ENCODE peak calls at places on chromosomes 6 and 20, in five cellular contexts. V is A549, T is K562, F is H1, B is HepG2. W is an unnamed sample.

GRCh38 chr6:152952045-152952444 is 30.8 kb downstream of the FBXO5 start:
- DNase-seq in V (no peak), B (peak), F (peak), T (no peak), W (no peak)

GRCh38 chr20:41466836-41467619 is 100.4 kb upstream of the EMILIN3 start:
- DNase-seq in T (no peak), B (no peak), F (no peak), V (no peak), W (no peak)

GRCh38 chr6:15184441-15184861 is 61.4 kb upstream of the JARID2 start:
- DNase-seq in F (no peak), T (no peak), B (no peak), V (no peak), W (no peak)

GRCh38 chr6:30759575-30760239 is 15.4 kb upstream of the IER3 start:
- DNase-seq in F (no peak), V (peak), T (no peak), B (peak), W (no peak)

GRCh38 chr6:28090902-28091586 is 10.7 kb downstream of the ZNF165 start:
- DNase-seq in V (no peak), F (no peak), B (no peak), T (no peak), W (no peak)

GRCh38 chr6:30942338-30943060 is 1.7 kb downstream of the MUCL3 start:
- DNase-seq in F (peak), V (peak), T (peak), B (peak), W (peak)

GRCh38 chr20:63215101-63216040 is 560 bp downstream of the YTHDF1 start:
- DNase-seq in F (no peak), V (peak), B (peak), T (peak), W (peak)

GRCh38 chr20:45343867-45344721 is 4.1 kb downstream of the SDC4 start:
- DNase-seq in B (peak), F (no peak), T (no peak), V (no peak), W (no peak)

GRCh38 chr20:62301773-62302340 is 940 bp upstream of the ADRM1 start:
- DNase-seq in V (peak), F (peak), T (peak), B (peak), W (peak)

DNA sequence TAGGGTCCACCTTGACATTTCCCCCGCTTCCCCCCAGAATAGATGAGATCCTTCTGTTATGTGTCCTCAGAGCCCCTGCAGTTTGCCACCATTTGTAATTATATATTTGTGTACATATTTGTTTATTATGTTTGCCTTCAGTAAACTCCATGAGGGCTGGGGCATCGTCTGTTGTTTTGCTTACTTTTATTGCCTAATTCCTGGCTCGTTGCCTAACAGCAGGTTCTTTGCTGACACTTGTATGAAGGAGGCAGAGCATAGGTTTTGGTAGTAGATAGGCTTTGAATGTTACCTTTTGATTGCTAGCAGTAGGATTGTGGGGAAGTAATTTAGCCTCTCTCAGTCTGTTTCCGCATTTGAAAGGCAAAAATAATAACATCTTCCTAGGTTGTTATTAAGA is 9.9 kb downstream of the MAP3K4 start:
- DNase-seq in B (peak), F (no peak), V (no peak), T (no peak), W (no peak)
- TF ChIP-seq JUN in B (no peak), F (no peak), V (no peak), T (no peak), W (no peak)

GRCh38 chr6:83199173-83199864 is 6.2 kb downstream of the RWDD2A start:
- DNase-seq in V (no peak), B (no peak), F (no peak), T (no peak), W (no peak)
- TF ChIP-seq JUN in V (no peak), B (no peak), F (no peak), T (no peak), W (no peak)

GRCh38 chr6:4941782-4942672 is 61.8 kb downstream of the RPP40 start:
- DNase-seq in V (peak), F (no peak), B (peak), T (peak), W (no peak)
- TF ChIP-seq JUN in V (peak), F (no peak), B (no peak), T (no peak), W (no peak)

GRCh38 chr6:94238868-94239267 is 819.5 kb upstream of the EPHA7 start:
- DNase-seq in T (no peak), B (no peak), V (no peak), F (no peak), W (no peak)
- TF ChIP-seq JUN in T (no peak), B (no peak), V (no peak), F (no peak), W (no peak)

GRCh38 chr20:57306747-57307146 is 22.9 kb upstream of the SPO11 start:
- DNase-seq in T (no peak), V (no peak), B (no peak), F (no peak), W (no peak)

GRCh38 chr20:57312138-57312537 is 17.5 kb upstream of the SPO11 start:
- DNase-seq in V (no peak), B (no peak), F (no peak), T (no peak), W (no peak)

GRCh38 chr20:57308451-57309410 is 20.9 kb upstream of the SPO11 start:
- DNase-seq in T (no peak), V (no peak), F (no peak), B (no peak), W (no peak)

GRCh38 chr20:57310821-57311514 is 18.6 kb upstream of the SPO11 start:
- DNase-seq in F (no peak), T (no peak), V (no peak), B (no peak), W (no peak)

DNA sequence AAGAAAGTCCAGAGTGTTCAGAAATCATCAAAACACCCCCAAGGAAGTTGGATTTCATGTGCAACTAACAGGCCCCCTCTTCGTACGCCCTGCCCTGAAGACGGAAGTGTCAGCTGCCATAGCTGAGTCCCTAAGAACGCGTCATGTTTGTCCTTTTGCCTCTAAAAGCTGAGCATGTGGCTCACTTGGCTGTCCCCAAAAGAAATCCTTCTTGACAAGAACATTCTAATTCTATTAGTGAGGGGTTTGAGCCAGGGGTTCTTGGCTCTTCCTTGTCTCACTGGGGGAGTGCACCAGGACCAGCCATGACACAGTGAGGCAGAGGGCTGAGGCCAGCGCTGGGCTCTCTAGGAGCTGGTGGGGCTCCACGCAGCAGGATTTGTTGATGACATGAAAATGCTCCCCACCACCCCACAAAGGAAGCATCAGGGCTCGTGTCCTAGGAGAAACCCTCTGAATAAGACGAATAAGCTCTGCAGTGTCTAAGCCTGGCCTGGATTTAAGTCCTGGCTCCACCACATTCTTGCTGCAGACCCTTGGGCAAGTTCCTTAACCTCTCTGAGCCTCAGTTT is 20.0 kb upstream of the SPO11 start:
- DNase-seq in B (no peak), T (no peak), V (no peak), F (no peak), W (no peak)
- TF ChIP-seq JUN in B (no peak), T (no peak), V (no peak), F (no peak), W (no peak)

W was measured in WTC11.